ENCODE peak calls at places on chromosomes 7 and 10, in six cellular contexts. H, L, G, E, D and V are unnamed samples.
A peak's percentile ranks its signal among the peaks of the same experiment; 100 is the strongest.

GRCh38 chr7:108535257-108535656 is 9.3 kb upstream of the PNPLA8 start:
- DNase-seq in E (no peak), G (no peak), L (no peak), H (no peak), D (no peak), V (no peak)

GRCh38 chr7:74453321-74454011 is at the start of gene GTF2IRD1:
- DNase-seq in G (peak; percentile 48), H (peak; percentile 65), E (peak; percentile 73), L (peak; percentile 77), D (peak; percentile 80), V (peak; percentile 78)

GRCh38 chr10:113226404-113226803 is 276.4 kb downstream of the TCF7L2 start:
- DNase-seq in H (no peak), E (no peak), D (no peak), L (no peak), G (no peak), V (no peak)

GRCh38 chr7:2567663-2568238 is 9.0 kb downstream of the IQCE start:
- DNase-seq in H (no peak), D (peak; percentile 44), E (peak; percentile 62), G (no peak), L (peak; percentile 53), V (peak; percentile 53)

GRCh38 chr10:119205926-119206602 is 1.3 kb upstream of the GRK5 start:
- DNase-seq in D (peak; percentile 63), E (peak; percentile 49), L (no peak), G (peak; percentile 48), H (peak; percentile 30), V (peak; percentile 20)

GRCh38 chr10:43093423-43094090 is 16.7 kb downstream of the RET start:
- DNase-seq in D (no peak), L (no peak), G (no peak), H (peak; percentile 31), E (peak; percentile 56), V (peak; percentile 74)

GRCh38 chr7:631966-632830 is 94.3 kb upstream of the DNAAF5 start:
- DNase-seq in E (no peak), D (peak; percentile 45), L (no peak), G (no peak), H (no peak), V (no peak)

GRCh38 chr7:43071604-43072003 is 40.8 kb upstream of the HECW1 start:
- DNase-seq in L (peak; percentile 15), E (peak; percentile 91), H (no peak), G (no peak), D (no peak), V (peak; percentile 25)

GRCh38 chr7:123125231-123125630 is 74.5 kb downstream of the SLC13A1 start:
- DNase-seq in D (no peak), G (no peak), H (no peak), E (no peak), L (no peak), V (no peak)

GRCh38 chr10:110504111-110504735 is 6.5 kb downstream of the DUSP5 start:
- DNase-seq in G (peak; percentile 57), E (no peak), L (peak; percentile 95), D (no peak), H (peak; percentile 52), V (no peak)

GRCh38 chr10:89887830-89888229 is 186.4 kb downstream of the KIF20B start:
- DNase-seq in H (no peak), G (no peak), D (no peak), L (peak; percentile 22), E (no peak), V (no peak)

GRCh38 chr7:149284343-149284742 is 22.3 kb downstream of the ZNF783 start:
- DNase-seq in D (no peak), L (no peak), G (peak; percentile 82), E (no peak), H (peak; percentile 2), V (no peak)

GRCh38 chr7:29109356-29109755 is 37.0 kb downstream of the CPVL start:
- DNase-seq in E (no peak), G (no peak), D (no peak), L (no peak), H (no peak), V (no peak)

GRCh38 chr10:113953505-113954272 is 90.0 kb upstream of the ADRB1 start:
- DNase-seq in D (no peak), E (no peak), L (no peak), G (no peak), H (no peak), V (no peak)

GRCh38 chr10:123868058-123868995 is 23.3 kb downstream of the CPXM2 start:
- DNase-seq in L (no peak), G (no peak), E (no peak), H (peak; percentile 39), D (no peak), V (no peak)

GRCh38 chr7:4665661-4666060 is 16.4 kb upstream of the FOXK1 start:
- DNase-seq in G (no peak), L (peak; percentile 97), E (no peak), H (peak; percentile 62), D (no peak), V (no peak)

GRCh38 chr7:155316427-155317113 is 18.9 kb downstream of the INSIG1 start:
- DNase-seq in H (no peak), G (no peak), D (no peak), E (no peak), L (no peak), V (no peak)

GRCh38 chr10:63723741-63724140 is 202.5 kb downstream of the REEP3 start:
- DNase-seq in L (no peak), H (no peak), G (no peak), D (no peak), E (no peak), V (no peak)

GRCh38 chr7:1811850-1812692 is 142.0 kb downstream of the ELFN1 start:
- DNase-seq in H (peak; percentile 27), E (no peak), L (no peak), G (no peak), D (no peak), V (no peak)

GRCh38 chr7:17371656-17372524 is 73.4 kb downstream of the AHR start:
- DNase-seq in H (peak; percentile 89), E (no peak), D (no peak), L (peak; percentile 98), G (no peak), V (no peak)

GRCh38 chr10:70662362-70663220 is 9.7 kb upstream of the ADAMTS14 start:
- DNase-seq in E (no peak), H (no peak), G (no peak), L (peak; percentile 82), D (no peak), V (no peak)

GRCh38 chr7:19560111-19560883 is 148.5 kb downstream of the POLR1F start:
- DNase-seq in H (peak; percentile 84), L (peak; percentile 55), D (no peak), E (no peak), G (no peak), V (no peak)

GRCh38 chr10:68606918-68607317 is 46.8 kb downstream of the TET1 start:
- DNase-seq in L (peak; percentile 62), D (no peak), G (no peak), E (no peak), H (no peak), V (no peak)

GRCh38 chr7:44881610-44882009 is 3.7 kb downstream of the PURB start:
- DNase-seq in L (peak; percentile 88), E (no peak), D (no peak), H (peak; percentile 43), G (no peak), V (no peak)

GRCh38 chr7:89474456-89474855 is 678.9 kb upstream of the TEX47 start:
- DNase-seq in E (no peak), G (no peak), L (no peak), H (no peak), D (no peak), V (no peak)
- H3K9me3 ChIP-seq in E (no peaks in the 10 kb centered on the region), G (no peaks in the 10 kb centered on the region), L (no peaks in the 10 kb centered on the region), H (peaks cover 2% of the 10 kb centered on the region), D (no peaks in the 10 kb centered on the region), V (no peaks in the 10 kb centered on the region)

GRCh38 chr7:150631084-150631824 is 931 bp downstream of the GIMAP6 start:
- DNase-seq in E (no peak), H (no peak), G (peak; percentile 41), L (no peak), D (no peak), V (no peak)

GRCh38 chr7:150627959-150628358 is 4.2 kb downstream of the GIMAP6 start:
- DNase-seq in E (no peak), D (no peak), G (no peak), H (no peak), L (no peak), V (no peak)

GRCh38 chr7:150629347-150629746 is 2.8 kb downstream of the GIMAP6 start:
- DNase-seq in G (no peak), H (no peak), E (no peak), L (no peak), D (no peak), V (no peak)

GRCh38 chr7:150633926-150634325 is 1.7 kb upstream of the GIMAP6 start:
- DNase-seq in L (no peak), E (no peak), D (no peak), G (no peak), H (no peak), V (no peak)

GRCh38 chr7:150631866-150632864 is at the start of gene GIMAP6:
- DNase-seq in E (no peak), L (no peak), D (no peak), G (peak; percentile 45), H (no peak), V (no peak)
- H3K9me3 ChIP-seq in E (no peaks in the 10 kb centered on the region), L (no peaks in the 10 kb centered on the region), D (no peaks in the 10 kb centered on the region), G (no peaks in the 10 kb centered on the region), H (no peaks in the 10 kb centered on the region), V (no peaks in the 10 kb centered on the region)

GRCh38 chr10:103353281-103353680 is 2.3 kb upstream of the PCGF6 start:
- DNase-seq in D (no peak), H (no peak), G (no peak), L (no peak), E (no peak), V (no peak)

GRCh38 chr10:103355906-103356599 is 5.1 kb upstream of the PCGF6 start:
- DNase-seq in E (no peak), L (no peak), D (no peak), H (no peak), G (no peak), V (no peak)

GRCh38 chr10:103350522-103351260 is at the start of gene PCGF6:
- DNase-seq in G (peak; percentile 58), L (peak; percentile 75), E (peak; percentile 92), D (peak; percentile 94), H (peak; percentile 69), V (peak; percentile 92)

GRCh38 chr10:103350175-103350521 is 792 bp downstream of the PCGF6 start:
- DNase-seq in L (no peak), G (no peak), E (no peak), H (no peak), D (no peak), V (no peak)
- H3K9me3 ChIP-seq in L (no peaks in the 10 kb centered on the region), G (no peaks in the 10 kb centered on the region), E (no peaks in the 10 kb centered on the region), H (no peaks in the 10 kb centered on the region), D (no peaks in the 10 kb centered on the region), V (no peaks in the 10 kb centered on the region)

DNA sequence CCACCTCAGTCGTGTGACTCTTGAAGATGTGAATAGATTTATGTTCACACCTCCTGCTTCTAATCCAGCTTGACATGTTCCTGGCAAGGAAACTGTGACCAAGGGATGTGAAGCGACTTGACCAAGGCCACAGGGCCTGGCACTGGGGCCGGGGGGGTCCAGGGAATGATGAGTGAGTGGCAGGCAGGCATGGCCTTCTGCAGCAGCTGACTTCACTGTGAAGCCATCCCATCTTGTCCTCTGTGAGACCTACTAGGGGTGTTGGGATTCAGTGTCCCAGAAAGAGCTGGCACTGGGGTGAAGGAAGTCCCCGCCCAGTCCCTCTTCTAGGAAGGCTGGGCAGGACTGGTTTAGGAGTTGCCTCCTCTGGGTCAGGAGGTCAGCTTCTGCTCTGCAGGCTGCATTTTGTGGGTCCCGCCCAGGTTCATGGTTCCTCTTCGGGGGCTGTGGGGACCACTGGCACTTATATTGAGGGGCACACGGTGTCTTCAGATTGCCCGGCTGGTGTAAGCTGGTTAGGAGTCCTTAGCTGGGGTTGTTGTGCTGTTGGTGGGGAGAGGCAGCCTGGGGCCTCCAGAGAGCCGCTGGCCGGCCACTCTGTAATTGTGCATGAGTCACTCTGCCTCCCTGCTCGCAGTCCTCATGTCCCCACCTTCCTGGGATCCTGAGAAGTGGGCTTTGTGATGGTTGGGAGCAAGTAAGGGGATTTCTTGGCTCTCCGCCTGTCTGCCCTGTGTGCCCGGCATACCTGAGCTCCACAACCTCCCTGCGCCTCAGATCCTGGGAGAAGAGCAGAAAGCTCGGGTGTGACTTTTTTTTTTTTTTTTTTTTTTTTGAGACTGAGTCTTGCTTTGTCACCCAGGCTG is 11.0 kb downstream of the ZMIZ1 start:
- DNase-seq in D (no peak), H (no peak), E (no peak), G (no peak), L (peak; percentile 47), V (peak; percentile 48)
- H3K9me3 ChIP-seq in D (no peaks in the 10 kb centered on the region), H (no peaks in the 10 kb centered on the region), E (no peaks in the 10 kb centered on the region), G (no peaks in the 10 kb centered on the region), L (no peaks in the 10 kb centered on the region), V (no peaks in the 10 kb centered on the region)